ENCODE peak calls at places on chromosomes 13 and 19, in eight cellular contexts. One of them, this sample, is unnamed.

GRCh38 chr19:43699506-43700367 is 16.1 kb upstream of the IRGC start:
- DNase-seq in IMR-90: peak; percentile 28
- DNase-seq in choroid plexus epithelial cell: peak; percentile 34
- DNase-seq in kidney epithelial cell: no peak
- DNase-seq in mammary epithelial cell: no peak
- DNase-seq in AG10803: no peak
- DNase-seq in bronchial epithelial cell: peak; percentile 6
- DNase-seq in RWPE1: no peak
- DNase-seq in this sample: peak; percentile 30

GRCh38 chr13:101150998-101151397 is 265.3 kb downstream of the NALCN start:
- DNase-seq in IMR-90: peak; percentile 24
- DNase-seq in choroid plexus epithelial cell: peak; percentile 62
- DNase-seq in kidney epithelial cell: no peak
- DNase-seq in mammary epithelial cell: no peak
- DNase-seq in AG10803: peak; percentile 62
- DNase-seq in bronchial epithelial cell: no peak
- DNase-seq in RWPE1: no peak
- DNase-seq in this sample: no peak

GRCh38 chr13:75474956-75475355 is 7.0 kb downstream of the TBC1D4 start:
- DNase-seq in IMR-90: no peak
- DNase-seq in choroid plexus epithelial cell: no peak
- DNase-seq in kidney epithelial cell: no peak
- DNase-seq in mammary epithelial cell: no peak
- DNase-seq in AG10803: no peak
- DNase-seq in bronchial epithelial cell: no peak
- DNase-seq in RWPE1: no peak
- DNase-seq in this sample: no peak

GRCh38 chr13:113009743-113010509 is 40.9 kb downstream of the MCF2L start:
- DNase-seq in IMR-90: no peak
- DNase-seq in choroid plexus epithelial cell: no peak
- DNase-seq in kidney epithelial cell: no peak
- DNase-seq in mammary epithelial cell: no peak
- DNase-seq in AG10803: no peak
- DNase-seq in bronchial epithelial cell: no peak
- DNase-seq in RWPE1: no peak
- DNase-seq in this sample: no peak

GRCh38 chr13:80011448-80012212 is 329.3 kb downstream of the SPRY2 start:
- DNase-seq in IMR-90: no peak
- DNase-seq in choroid plexus epithelial cell: peak; percentile 32
- DNase-seq in kidney epithelial cell: no peak
- DNase-seq in mammary epithelial cell: no peak
- DNase-seq in AG10803: no peak
- DNase-seq in bronchial epithelial cell: no peak
- DNase-seq in RWPE1: no peak
- DNase-seq in this sample: no peak

GRCh38 chr19:10093295-10094186 is 7.4 kb downstream of the SHFL start:
- DNase-seq in IMR-90: no peak
- DNase-seq in choroid plexus epithelial cell: peak; percentile 18
- DNase-seq in kidney epithelial cell: no peak
- DNase-seq in mammary epithelial cell: no peak
- DNase-seq in AG10803: no peak
- DNase-seq in bronchial epithelial cell: no peak
- DNase-seq in RWPE1: no peak
- DNase-seq in this sample: no peak

GRCh38 chr13:98523455-98524102 is 53.3 kb downstream of the STK24 start:
- DNase-seq in IMR-90: no peak
- DNase-seq in choroid plexus epithelial cell: no peak
- DNase-seq in kidney epithelial cell: no peak
- DNase-seq in mammary epithelial cell: no peak
- DNase-seq in AG10803: no peak
- DNase-seq in bronchial epithelial cell: no peak
- DNase-seq in RWPE1: no peak
- DNase-seq in this sample: no peak

GRCh38 chr13:105918842-105919741 is 616.4 kb downstream of the EFNB2 start:
- DNase-seq in IMR-90: peak; percentile 82
- DNase-seq in choroid plexus epithelial cell: peak; percentile 75
- DNase-seq in kidney epithelial cell: peak; percentile 61
- DNase-seq in mammary epithelial cell: peak; percentile 66
- DNase-seq in AG10803: peak; percentile 13
- DNase-seq in bronchial epithelial cell: peak; percentile 92
- DNase-seq in RWPE1: peak; percentile 84
- DNase-seq in this sample: no peak

GRCh38 chr19:7636691-7637373 is at the start of gene STXBP2:
- DNase-seq in IMR-90: no peak
- DNase-seq in choroid plexus epithelial cell: peak; percentile 58
- DNase-seq in kidney epithelial cell: no peak
- DNase-seq in mammary epithelial cell: peak; percentile 73
- DNase-seq in AG10803: no peak
- DNase-seq in bronchial epithelial cell: peak; percentile 47
- DNase-seq in RWPE1: peak; percentile 88
- DNase-seq in this sample: peak; percentile 85

GRCh38 chr19:33175156-33175782 is 18.9 kb upstream of the LRP3 start:
- DNase-seq in IMR-90: no peak
- DNase-seq in choroid plexus epithelial cell: no peak
- DNase-seq in kidney epithelial cell: no peak
- DNase-seq in mammary epithelial cell: no peak
- DNase-seq in AG10803: no peak
- DNase-seq in bronchial epithelial cell: no peak
- DNase-seq in RWPE1: no peak
- DNase-seq in this sample: no peak

GRCh38 chr19:41702208-41702651 is 6.2 kb upstream of the CEACAM5 start:
- DNase-seq in IMR-90: peak; percentile 33
- DNase-seq in choroid plexus epithelial cell: peak; percentile 28
- DNase-seq in kidney epithelial cell: no peak
- DNase-seq in mammary epithelial cell: peak; percentile 30
- DNase-seq in AG10803: peak; percentile 43
- DNase-seq in bronchial epithelial cell: peak; percentile 12
- DNase-seq in RWPE1: no peak
- DNase-seq in this sample: no peak

GRCh38 chr19:6820237-6820636 is 47.7 kb downstream of the VAV1 start:
- DNase-seq in IMR-90: no peak
- DNase-seq in choroid plexus epithelial cell: no peak
- DNase-seq in kidney epithelial cell: no peak
- DNase-seq in mammary epithelial cell: no peak
- DNase-seq in AG10803: no peak
- DNase-seq in bronchial epithelial cell: no peak
- DNase-seq in RWPE1: no peak
- DNase-seq in this sample: no peak

GRCh38 chr13:50365683-50366391 is 350.6 kb downstream of the KCNRG start:
- DNase-seq in IMR-90: no peak
- DNase-seq in choroid plexus epithelial cell: peak; percentile 23
- DNase-seq in kidney epithelial cell: peak; percentile 77
- DNase-seq in mammary epithelial cell: peak; percentile 71
- DNase-seq in AG10803: no peak
- DNase-seq in bronchial epithelial cell: peak; percentile 94
- DNase-seq in RWPE1: peak; percentile 55
- DNase-seq in this sample: no peak

GRCh38 chr13:35855531-35856019 is 275.6 kb downstream of the DCLK1 start:
- DNase-seq in IMR-90: no peak
- DNase-seq in choroid plexus epithelial cell: no peak
- DNase-seq in kidney epithelial cell: peak; percentile 45
- DNase-seq in mammary epithelial cell: peak; percentile 78
- DNase-seq in AG10803: peak; percentile 33
- DNase-seq in bronchial epithelial cell: peak; percentile 78
- DNase-seq in RWPE1: peak; percentile 80
- DNase-seq in this sample: no peak

GRCh38 chr19:32676895-32677359 is 1.3 kb downstream of the RGS9BP start:
- DNase-seq in IMR-90: no peak
- DNase-seq in choroid plexus epithelial cell: no peak
- DNase-seq in kidney epithelial cell: no peak
- DNase-seq in mammary epithelial cell: no peak
- DNase-seq in AG10803: no peak
- DNase-seq in bronchial epithelial cell: no peak
- DNase-seq in RWPE1: no peak
- DNase-seq in this sample: no peak

GRCh38 chr19:33606556-33606955 is 15.2 kb upstream of the CHST8 start:
- DNase-seq in IMR-90: no peak
- DNase-seq in choroid plexus epithelial cell: no peak
- DNase-seq in kidney epithelial cell: no peak
- DNase-seq in mammary epithelial cell: no peak
- DNase-seq in AG10803: no peak
- DNase-seq in bronchial epithelial cell: no peak
- DNase-seq in RWPE1: no peak
- DNase-seq in this sample: no peak

GRCh38 chr19:55075366-55075998 is at the start of gene EPS8L1:
- DNase-seq in IMR-90: no peak
- DNase-seq in choroid plexus epithelial cell: no peak
- DNase-seq in kidney epithelial cell: no peak
- DNase-seq in mammary epithelial cell: peak; percentile 68
- DNase-seq in AG10803: no peak
- DNase-seq in bronchial epithelial cell: peak; percentile 60
- DNase-seq in RWPE1: peak; percentile 60
- DNase-seq in this sample: peak; percentile 64

GRCh38 chr13:110438211-110438610 is 123.3 kb downstream of the RAB20 start:
- DNase-seq in IMR-90: no peak
- DNase-seq in choroid plexus epithelial cell: no peak
- DNase-seq in kidney epithelial cell: no peak
- DNase-seq in mammary epithelial cell: no peak
- DNase-seq in AG10803: no peak
- DNase-seq in bronchial epithelial cell: no peak
- DNase-seq in RWPE1: no peak
- DNase-seq in this sample: no peak

GRCh38 chr13:32811297-32811800 is 204.9 kb upstream of the KL start:
- DNase-seq in IMR-90: no peak
- DNase-seq in choroid plexus epithelial cell: peak; percentile 52
- DNase-seq in kidney epithelial cell: no peak
- DNase-seq in mammary epithelial cell: no peak
- DNase-seq in AG10803: peak; percentile 55
- DNase-seq in bronchial epithelial cell: peak; percentile 17
- DNase-seq in RWPE1: no peak
- DNase-seq in this sample: no peak

GRCh38 chr19:12675377-12675776 is 6.3 kb downstream of the DHPS start:
- DNase-seq in IMR-90: no peak
- DNase-seq in choroid plexus epithelial cell: no peak
- DNase-seq in kidney epithelial cell: no peak
- DNase-seq in mammary epithelial cell: no peak
- DNase-seq in AG10803: no peak
- DNase-seq in bronchial epithelial cell: no peak
- DNase-seq in RWPE1: no peak
- DNase-seq in this sample: no peak

GRCh38 chr13:41408061-41408460 is 49.3 kb upstream of the RGCC start:
- DNase-seq in IMR-90: no peak
- DNase-seq in choroid plexus epithelial cell: no peak
- DNase-seq in kidney epithelial cell: no peak
- DNase-seq in mammary epithelial cell: peak; percentile 19
- DNase-seq in AG10803: peak; percentile 26
- DNase-seq in bronchial epithelial cell: no peak
- DNase-seq in RWPE1: no peak
- DNase-seq in this sample: no peak

GRCh38 chr19:47035127-47035494 is 13.3 kb downstream of the TMEM160 start:
- DNase-seq in IMR-90: no peak
- DNase-seq in choroid plexus epithelial cell: peak; percentile 11
- DNase-seq in kidney epithelial cell: no peak
- DNase-seq in mammary epithelial cell: no peak
- DNase-seq in AG10803: no peak
- DNase-seq in bronchial epithelial cell: no peak
- DNase-seq in RWPE1: no peak
- DNase-seq in this sample: no peak

GRCh38 chr19:17711851-17712250 is 7.4 kb upstream of the MAP1S start:
- DNase-seq in IMR-90: no peak
- DNase-seq in choroid plexus epithelial cell: no peak
- DNase-seq in kidney epithelial cell: no peak
- DNase-seq in mammary epithelial cell: no peak
- DNase-seq in AG10803: no peak
- DNase-seq in bronchial epithelial cell: no peak
- DNase-seq in RWPE1: no peak
- DNase-seq in this sample: no peak

GRCh38 chr13:80109313-80109712 is 231.6 kb downstream of the SPRY2 start:
- DNase-seq in IMR-90: no peak
- DNase-seq in choroid plexus epithelial cell: no peak
- DNase-seq in kidney epithelial cell: no peak
- DNase-seq in mammary epithelial cell: no peak
- DNase-seq in AG10803: no peak
- DNase-seq in bronchial epithelial cell: peak; percentile 20
- DNase-seq in RWPE1: no peak
- DNase-seq in this sample: no peak

GRCh38 chr13:66927562-66927961 is 302.6 kb downstream of the PCDH9 start:
- DNase-seq in IMR-90: no peak
- DNase-seq in choroid plexus epithelial cell: no peak
- DNase-seq in kidney epithelial cell: no peak
- DNase-seq in mammary epithelial cell: peak; percentile 31
- DNase-seq in AG10803: no peak
- DNase-seq in bronchial epithelial cell: peak; percentile 54
- DNase-seq in RWPE1: no peak
- DNase-seq in this sample: no peak

DNA sequence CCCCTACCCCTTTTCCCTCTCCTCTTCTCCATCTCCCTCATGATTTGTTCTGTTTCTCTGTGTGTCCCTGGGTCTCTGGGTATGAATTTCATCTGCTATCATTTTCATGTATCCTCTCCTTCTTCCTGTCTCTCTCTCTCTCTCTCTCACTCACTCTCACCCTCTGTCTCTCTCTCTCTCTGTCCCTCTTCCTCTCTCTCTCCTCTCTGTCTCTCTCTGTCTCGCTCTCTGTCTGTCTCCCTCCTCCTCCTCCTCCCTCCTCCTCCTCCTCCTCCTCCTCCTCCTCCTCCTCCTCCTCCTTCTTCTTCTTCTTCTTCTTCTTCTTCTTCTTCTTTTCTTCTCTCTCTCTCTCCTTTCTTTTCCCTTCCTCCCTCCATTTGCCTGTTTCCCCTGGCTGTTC is 3.3 kb upstream of the CACNG7 start:
- DNase-seq in IMR-90: no peak
- DNase-seq in choroid plexus epithelial cell: no peak
- DNase-seq in kidney epithelial cell: no peak
- DNase-seq in mammary epithelial cell: no peak
- DNase-seq in AG10803: no peak
- DNase-seq in bronchial epithelial cell: no peak
- DNase-seq in RWPE1: no peak
- DNase-seq in this sample: no peak
- TF ChIP-seq CTCF in IMR-90: no peak
- TF ChIP-seq CTCF in choroid plexus epithelial cell: no peak
- TF ChIP-seq CTCF in kidney epithelial cell: no peak
- TF ChIP-seq CTCF in mammary epithelial cell: no peak
- TF ChIP-seq CTCF in AG10803: no peak
- TF ChIP-seq CTCF in bronchial epithelial cell: no peak
- TF ChIP-seq CTCF in RWPE1: no peak
- TF ChIP-seq CTCF in this sample: no peak

GRCh38 chr19:40381321-40381720 is 8.7 kb downstream of the HIPK4 start:
- DNase-seq in IMR-90: no peak
- DNase-seq in choroid plexus epithelial cell: no peak
- DNase-seq in kidney epithelial cell: no peak
- DNase-seq in mammary epithelial cell: no peak
- DNase-seq in AG10803: no peak
- DNase-seq in bronchial epithelial cell: no peak
- DNase-seq in RWPE1: no peak
- DNase-seq in this sample: no peak
- TF ChIP-seq CTCF in IMR-90: no peak
- TF ChIP-seq CTCF in choroid plexus epithelial cell: peak; percentile 37
- TF ChIP-seq CTCF in kidney epithelial cell: no peak
- TF ChIP-seq CTCF in mammary epithelial cell: no peak
- TF ChIP-seq CTCF in AG10803: no peak
- TF ChIP-seq CTCF in bronchial epithelial cell: no peak
- TF ChIP-seq CTCF in RWPE1: no peak
- TF ChIP-seq CTCF in this sample: peak; percentile 20

GRCh38 chr13:30617315-30618185 is at the start of gene USPL1:
- DNase-seq in IMR-90: peak; percentile 99
- DNase-seq in choroid plexus epithelial cell: peak; percentile 100
- DNase-seq in kidney epithelial cell: peak; percentile 92
- DNase-seq in mammary epithelial cell: peak; percentile 99
- DNase-seq in AG10803: peak; percentile 100
- DNase-seq in bronchial epithelial cell: peak; percentile 94
- DNase-seq in RWPE1: peak; percentile 92
- DNase-seq in this sample: peak; percentile 96
- TF ChIP-seq CTCF in IMR-90: peak; percentile 22
- TF ChIP-seq CTCF in choroid plexus epithelial cell: peak; percentile 16
- TF ChIP-seq CTCF in kidney epithelial cell: no peak
- TF ChIP-seq CTCF in mammary epithelial cell: no peak
- TF ChIP-seq CTCF in AG10803: no peak
- TF ChIP-seq CTCF in bronchial epithelial cell: peak; percentile 12
- TF ChIP-seq CTCF in RWPE1: no peak
- TF ChIP-seq CTCF in this sample: peak; percentile 45

GRCh38 chr19:1512671-1513491 is at the start of gene ADAMTSL5:
- DNase-seq in IMR-90: peak; percentile 28
- DNase-seq in choroid plexus epithelial cell: peak; percentile 19
- DNase-seq in kidney epithelial cell: no peak
- DNase-seq in mammary epithelial cell: peak; percentile 76
- DNase-seq in AG10803: peak; percentile 73
- DNase-seq in bronchial epithelial cell: peak; percentile 41
- DNase-seq in RWPE1: peak; percentile 71
- DNase-seq in this sample: no peak
- TF ChIP-seq CTCF in IMR-90: peak; percentile 39
- TF ChIP-seq CTCF in choroid plexus epithelial cell: no peak
- TF ChIP-seq CTCF in kidney epithelial cell: no peak
- TF ChIP-seq CTCF in mammary epithelial cell: no peak
- TF ChIP-seq CTCF in AG10803: no peak
- TF ChIP-seq CTCF in bronchial epithelial cell: peak; percentile 3
- TF ChIP-seq CTCF in RWPE1: peak; percentile 51
- TF ChIP-seq CTCF in this sample: peak; percentile 44

This sample was measured in progenitor cell of endocrine pancreas.